ENCODE peak calls at places on chromosomes 4 and X, in seven cellular contexts. T is fibroblast of lung, H is lower lobe of right lung, V is AG09309, I is cardiac fibroblast, X is AG10803, L is fibroblast of pulmonary artery. K is an unnamed sample.
A peak's percentile ranks its signal among the peaks of the same experiment; 100 is the strongest.

GRCh38 chr4:23969635-23970034 is 79.8 kb upstream of the PPARGC1A start:
- DNase-seq in X (peak; percentile 6), L (peak; percentile 2), H (no peak), I (no peak), T (no peak), V (no peak), K (no peak)

GRCh38 chr4:76979236-76979635 is 29.7 kb downstream of the SEPTIN11 start:
- DNase-seq in H (no peak), X (no peak), V (no peak), L (no peak), T (no peak), I (no peak), K (no peak)

GRCh38 chrX:9683350-9683749 is 82.3 kb downstream of the GPR143 start:
- DNase-seq in X (no peak), H (no peak), V (no peak), L (no peak), T (no peak), I (no peak), K (no peak)

GRCh38 chrX:104112326-104112951 is at the start of gene ZCCHC18:
- DNase-seq in L (peak; percentile 57), I (peak; percentile 38), X (peak; percentile 29), T (peak; percentile 78), V (no peak), H (peak; percentile 47), K (no peak)

GRCh38 chr4:101647710-101648034 is 142.9 kb upstream of the BANK1 start:
- DNase-seq in X (no peak), L (no peak), I (no peak), V (no peak), H (no peak), T (no peak), K (no peak)

GRCh38 chr4:62797221-62797620 is 1597.1 kb downstream of the ADGRL3 start:
- DNase-seq in H (no peak), L (no peak), T (peak; percentile 0), X (no peak), I (no peak), V (no peak), K (no peak)

GRCh38 chr4:10438924-10439323 is 18.3 kb downstream of the ZNF518B start:
- DNase-seq in L (no peak), T (no peak), V (no peak), I (no peak), X (no peak), H (no peak), K (no peak)

GRCh38 chrX:17160971-17161370 is 214.0 kb upstream of the NHS start:
- DNase-seq in V (no peak), I (no peak), H (no peak), T (no peak), L (no peak), X (no peak), K (no peak)

GRCh38 chr4:122764808-122765189 is 32.3 kb downstream of the BBS12 start:
- DNase-seq in X (peak; percentile 94), H (no peak), I (peak; percentile 96), T (peak; percentile 87), V (peak; percentile 86), L (peak; percentile 92), K (peak; percentile 56)

GRCh38 chrX:65894138-65894537 is 145.7 kb downstream of the VSIG4 start:
- DNase-seq in L (no peak), H (no peak), T (no peak), I (no peak), V (no peak), X (no peak), K (no peak)

GRCh38 chr4:86493460-86493859 is 100.7 kb upstream of the PTPN13 start:
- DNase-seq in I (peak; percentile 34), L (peak; percentile 52), V (peak; percentile 28), T (peak; percentile 41), X (peak; percentile 67), H (no peak), K (no peak)

GRCh38 chrX:99469439-99469838 is 940.6 kb downstream of the PCDH19 start:
- DNase-seq in L (no peak), H (no peak), X (no peak), V (no peak), T (no peak), I (no peak), K (no peak)

GRCh38 chr4:119632216-119632615 is 3.6 kb upstream of the PDE5A start:
- DNase-seq in I (peak; percentile 72), X (peak; percentile 64), V (no peak), T (peak; percentile 83), L (peak; percentile 35), H (no peak), K (no peak)

GRCh38 chr4:2044119-2044485 is 15.0 kb upstream of the NAT8L start:
- DNase-seq in H (no peak), T (no peak), I (no peak), V (no peak), L (no peak), X (no peak), K (no peak)

GRCh38 chrX:129694805-129695204 is 40.0 kb upstream of the APLN start:
- DNase-seq in X (no peak), L (no peak), V (no peak), I (no peak), H (no peak), T (no peak), K (no peak)

GRCh38 chrX:11591712-11592351 is 73.9 kb downstream of the ARHGAP6 start:
- DNase-seq in V (no peak), L (no peak), I (peak; percentile 8), H (no peak), X (no peak), T (no peak), K (no peak)

GRCh38 chrX:67523932-67524331 is 19.9 kb upstream of the AR start:
- DNase-seq in X (no peak), V (no peak), T (no peak), I (peak; percentile 1), H (no peak), L (no peak), K (no peak)

GRCh38 chr4:23889814-23890269 is at the start of gene PPARGC1A:
- DNase-seq in L (peak; percentile 26), H (peak; percentile 62), V (no peak), I (peak; percentile 19), T (peak; percentile 61), X (no peak), K (no peak)

DNA sequence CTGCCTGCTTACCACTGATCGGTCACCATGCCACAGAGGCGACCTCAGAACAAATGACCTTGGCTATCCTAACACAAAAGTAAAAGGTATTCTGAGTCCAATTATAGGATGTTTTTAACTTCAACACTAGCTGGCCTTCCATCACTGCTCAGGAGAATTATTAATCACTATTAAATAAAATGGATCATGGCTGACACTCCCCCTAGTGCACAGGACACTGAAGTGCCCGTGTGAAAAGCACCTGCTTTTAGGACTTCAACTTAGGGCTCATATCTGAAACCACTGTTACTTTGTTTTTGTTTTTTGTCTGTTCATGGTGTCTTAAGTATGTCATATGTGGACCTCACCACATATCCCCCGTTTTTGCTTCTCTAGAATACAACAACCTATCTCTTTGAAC is 33.9 kb downstream of the STX18 start:
- DNase-seq in H (no peak), L (peak; percentile 24), V (no peak), T (no peak), I (peak; percentile 22), X (no peak), K (no peak)
- TF ChIP-seq CTCF in H (peak; percentile 24), L (peak; percentile 65), V (peak; percentile 54), T (peak; percentile 54), I (peak; percentile 51), X (peak; percentile 45), K (peak; percentile 79)

DNA sequence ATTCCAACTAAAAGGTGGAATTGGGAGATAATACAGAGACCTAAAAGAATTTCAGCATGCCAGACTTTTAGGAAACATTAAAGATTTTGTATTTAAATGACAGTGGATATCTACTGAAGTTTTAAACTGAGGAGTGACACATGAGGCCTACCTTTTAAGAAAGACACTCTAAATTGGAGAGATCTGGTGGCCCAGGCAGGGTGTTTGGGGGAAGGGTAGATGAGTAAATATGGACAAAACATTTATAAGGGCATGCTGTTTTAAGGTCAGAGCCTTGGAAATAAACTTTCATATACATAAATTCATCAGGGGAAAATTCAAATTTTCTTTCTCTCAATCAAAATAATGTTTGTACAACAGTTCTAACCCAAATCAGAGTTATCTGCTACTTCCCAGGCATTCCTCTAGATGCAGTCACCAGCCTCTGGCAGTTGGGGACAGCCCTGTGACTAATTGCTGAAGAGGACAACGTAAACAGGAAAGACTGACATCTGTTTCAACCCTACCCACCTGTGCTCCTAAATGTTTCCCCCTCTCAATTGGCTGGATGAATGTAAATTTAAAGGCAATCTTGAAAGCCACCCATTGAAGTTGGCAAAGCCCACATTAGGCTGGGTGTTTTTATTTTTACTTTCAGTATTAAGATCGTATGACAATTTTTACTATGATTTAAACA is 1646.9 kb upstream of the ADGRL3 start:
- DNase-seq in L (peak; percentile 15), X (peak; percentile 11), V (no peak), T (peak; percentile 33), H (no peak), I (peak; percentile 71), K (no peak)
- H3K4me3 ChIP-seq in L (no peak overlapping the region), X (peak overlapping the region; percentile 38), V (no peak overlapping the region), T (no peak overlapping the region), H (peak overlapping the region; percentile 22), I (no peak overlapping the region), K (no peak overlapping the region)

GRCh38 chr4:6847134-6847533 is 62.5 kb upstream of the TBC1D14 start:
- DNase-seq in L (no peak), V (no peak), I (no peak), H (no peak), T (no peak), X (no peak), K (no peak)

GRCh38 chr4:6851962-6852361 is 57.7 kb upstream of the TBC1D14 start:
- DNase-seq in V (no peak), T (no peak), I (no peak), H (no peak), X (no peak), L (no peak), K (no peak)

GRCh38 chr4:6845574-6845973 is 63.0 kb downstream of the KIAA0232 start:
- DNase-seq in H (no peak), V (no peak), I (no peak), T (no peak), X (no peak), L (no peak), K (no peak)

GRCh38 chr4:6851431-6851830 is 58.2 kb upstream of the TBC1D14 start:
- DNase-seq in X (no peak), T (no peak), I (no peak), V (no peak), H (no peak), L (no peak), K (no peak)

DNA sequence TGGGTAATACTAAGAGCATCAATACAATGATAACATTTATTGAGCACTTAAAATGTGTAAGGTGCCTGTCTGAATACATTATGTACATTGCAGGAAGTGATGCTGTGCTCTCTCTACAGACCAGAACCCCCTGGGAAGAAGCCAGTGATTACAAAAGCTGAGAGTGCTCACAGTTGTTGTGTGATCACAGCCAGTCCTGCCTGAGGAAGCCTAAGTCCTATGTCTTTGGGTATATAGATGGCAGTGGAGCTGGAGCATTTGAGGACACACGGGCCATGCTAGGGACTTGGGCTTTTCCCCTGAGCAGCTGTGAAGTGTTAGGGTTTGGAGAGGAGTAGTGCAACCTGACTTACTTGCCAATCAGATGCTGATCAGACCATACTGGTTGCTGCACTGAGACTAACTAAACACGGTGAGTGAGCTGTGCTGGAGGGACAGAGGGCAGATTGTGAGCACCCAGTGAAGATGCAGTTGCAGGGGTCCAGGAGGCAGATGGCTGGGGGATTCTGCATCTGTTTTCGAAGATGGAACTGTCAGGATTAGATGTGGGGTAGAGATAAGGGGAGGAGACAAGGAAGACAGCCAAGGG is 60.8 kb upstream of the TBC1D14 start:
- DNase-seq in X (no peak), H (no peak), T (no peak), L (peak; percentile 13), V (no peak), I (no peak), K (no peak)
- TF ChIP-seq CTCF in X (no peak), H (no peak), T (no peak), L (no peak), V (no peak), I (no peak), K (no peak)

GRCh38 chr4:185213341-185213740 is 3.9 kb downstream of the SNX25 start:
- DNase-seq in H (no peak), V (no peak), L (no peak), X (no peak), T (no peak), I (no peak), K (no peak)
- H3K4me3 ChIP-seq in H (peak overlapping the region; percentile 4), V (no peak overlapping the region), L (no peak overlapping the region), X (no peak overlapping the region), T (no peak overlapping the region), I (no peak overlapping the region), K (no peak overlapping the region)

K was measured in epithelial cell of proximal tubule.